ENCODE peak calls at places on chromosomes 2 and 18, in seven cellular contexts. One of them, this sample, is unnamed.

GRCh38 chr18:72566327-72566726 is 22.2 kb upstream of the CBLN2 start:
- DNase-seq in fibroblast of the conjunctiva: no peak
- DNase-seq in MCF 10A: no peak
- DNase-seq in stimulated activated CD4-positive, alpha-beta T cell treated with anti-CD3 and anti-CD28 coated beads, Interleukin-1b, Interleukin-23, amount 100 ng/mL, for 24 hours: no peak
- DNase-seq in mucosa of descending colon: no peak
- DNase-seq in ovary: no peak
- DNase-seq in Daoy: no peak
- DNase-seq in this sample: no peak

GRCh38 chr2:128026422-128027277 is 1.2 kb downstream of the SAP130 start:
- DNase-seq in mucosa of descending colon: no peak
- DNase-seq in MCF 10A: peak
- DNase-seq in fibroblast of the conjunctiva: no peak
- DNase-seq in Daoy: no peak
- DNase-seq in ovary: no peak
- DNase-seq in stimulated activated CD4-positive, alpha-beta T cell treated with anti-CD3 and anti-CD28 coated beads, Interleukin-1b, Interleukin-23, amount 100 ng/mL, for 24 hours: no peak
- DNase-seq in this sample: peak

GRCh38 chr2:30239308-30240161 is 8.2 kb downstream of the LBH start:
- DNase-seq in stimulated activated CD4-positive, alpha-beta T cell treated with anti-CD3 and anti-CD28 coated beads, Interleukin-1b, Interleukin-23, amount 100 ng/mL, for 24 hours: no peak
- DNase-seq in ovary: peak
- DNase-seq in mucosa of descending colon: peak
- DNase-seq in fibroblast of the conjunctiva: peak
- DNase-seq in Daoy: peak
- DNase-seq in MCF 10A: peak
- DNase-seq in this sample: no peak

GRCh38 chr2:147636238-147636887 is 208.5 kb upstream of the ACVR2A start:
- DNase-seq in ovary: no peak
- DNase-seq in Daoy: no peak
- DNase-seq in stimulated activated CD4-positive, alpha-beta T cell treated with anti-CD3 and anti-CD28 coated beads, Interleukin-1b, Interleukin-23, amount 100 ng/mL, for 24 hours: no peak
- DNase-seq in mucosa of descending colon: no peak
- DNase-seq in MCF 10A: peak
- DNase-seq in fibroblast of the conjunctiva: no peak
- DNase-seq in this sample: peak

GRCh38 chr2:74856599-74856998 is 22.7 kb downstream of the HK2 start:
- DNase-seq in mucosa of descending colon: no peak
- DNase-seq in fibroblast of the conjunctiva: no peak
- DNase-seq in Daoy: no peak
- DNase-seq in MCF 10A: no peak
- DNase-seq in ovary: no peak
- DNase-seq in stimulated activated CD4-positive, alpha-beta T cell treated with anti-CD3 and anti-CD28 coated beads, Interleukin-1b, Interleukin-23, amount 100 ng/mL, for 24 hours: no peak
- DNase-seq in this sample: no peak

GRCh38 chr18:58267493-58267892 is 223.5 kb downstream of the NEDD4L start:
- DNase-seq in mucosa of descending colon: no peak
- DNase-seq in fibroblast of the conjunctiva: no peak
- DNase-seq in ovary: no peak
- DNase-seq in stimulated activated CD4-positive, alpha-beta T cell treated with anti-CD3 and anti-CD28 coated beads, Interleukin-1b, Interleukin-23, amount 100 ng/mL, for 24 hours: no peak
- DNase-seq in Daoy: no peak
- DNase-seq in MCF 10A: peak
- DNase-seq in this sample: no peak

GRCh38 chr2:85549826-85550225 is 10.9 kb downstream of the MAT2A start:
- DNase-seq in stimulated activated CD4-positive, alpha-beta T cell treated with anti-CD3 and anti-CD28 coated beads, Interleukin-1b, Interleukin-23, amount 100 ng/mL, for 24 hours: no peak
- DNase-seq in ovary: no peak
- DNase-seq in fibroblast of the conjunctiva: peak
- DNase-seq in MCF 10A: peak
- DNase-seq in Daoy: peak
- DNase-seq in mucosa of descending colon: no peak
- DNase-seq in this sample: peak

GRCh38 chr18:68085251-68085650 is 568.7 kb upstream of the DSEL start:
- DNase-seq in mucosa of descending colon: no peak
- DNase-seq in MCF 10A: no peak
- DNase-seq in Daoy: no peak
- DNase-seq in stimulated activated CD4-positive, alpha-beta T cell treated with anti-CD3 and anti-CD28 coated beads, Interleukin-1b, Interleukin-23, amount 100 ng/mL, for 24 hours: no peak
- DNase-seq in fibroblast of the conjunctiva: no peak
- DNase-seq in ovary: no peak
- DNase-seq in this sample: no peak

GRCh38 chr2:8611712-8612111 is 70.1 kb upstream of the ID2 start:
- DNase-seq in mucosa of descending colon: no peak
- DNase-seq in stimulated activated CD4-positive, alpha-beta T cell treated with anti-CD3 and anti-CD28 coated beads, Interleukin-1b, Interleukin-23, amount 100 ng/mL, for 24 hours: no peak
- DNase-seq in fibroblast of the conjunctiva: no peak
- DNase-seq in MCF 10A: no peak
- DNase-seq in ovary: no peak
- DNase-seq in Daoy: no peak
- DNase-seq in this sample: no peak

GRCh38 chr2:36489296-36489695 is 108.7 kb downstream of the FEZ2 start:
- DNase-seq in fibroblast of the conjunctiva: no peak
- DNase-seq in stimulated activated CD4-positive, alpha-beta T cell treated with anti-CD3 and anti-CD28 coated beads, Interleukin-1b, Interleukin-23, amount 100 ng/mL, for 24 hours: no peak
- DNase-seq in Daoy: peak
- DNase-seq in ovary: no peak
- DNase-seq in mucosa of descending colon: no peak
- DNase-seq in MCF 10A: peak
- DNase-seq in this sample: peak

GRCh38 chr18:46297621-46298020 is 193.4 kb downstream of the HAUS1 start:
- DNase-seq in Daoy: peak
- DNase-seq in mucosa of descending colon: no peak
- DNase-seq in ovary: no peak
- DNase-seq in fibroblast of the conjunctiva: no peak
- DNase-seq in stimulated activated CD4-positive, alpha-beta T cell treated with anti-CD3 and anti-CD28 coated beads, Interleukin-1b, Interleukin-23, amount 100 ng/mL, for 24 hours: no peak
- DNase-seq in MCF 10A: no peak
- DNase-seq in this sample: peak

GRCh38 chr2:18311413-18311812 is 249.0 kb downstream of the RDH14 start:
- DNase-seq in fibroblast of the conjunctiva: no peak
- DNase-seq in MCF 10A: no peak
- DNase-seq in Daoy: peak
- DNase-seq in mucosa of descending colon: no peak
- DNase-seq in stimulated activated CD4-positive, alpha-beta T cell treated with anti-CD3 and anti-CD28 coated beads, Interleukin-1b, Interleukin-23, amount 100 ng/mL, for 24 hours: no peak
- DNase-seq in ovary: no peak
- DNase-seq in this sample: peak

GRCh38 chr2:219296631-219297391 is 12.4 kb downstream of the PTPRN start:
- DNase-seq in MCF 10A: no peak
- DNase-seq in ovary: no peak
- DNase-seq in mucosa of descending colon: no peak
- DNase-seq in Daoy: no peak
- DNase-seq in stimulated activated CD4-positive, alpha-beta T cell treated with anti-CD3 and anti-CD28 coated beads, Interleukin-1b, Interleukin-23, amount 100 ng/mL, for 24 hours: no peak
- DNase-seq in fibroblast of the conjunctiva: no peak
- DNase-seq in this sample: no peak

GRCh38 chr18:51610481-51610880 is 413.0 kb upstream of the MEX3C start:
- DNase-seq in Daoy: no peak
- DNase-seq in mucosa of descending colon: no peak
- DNase-seq in MCF 10A: no peak
- DNase-seq in fibroblast of the conjunctiva: no peak
- DNase-seq in stimulated activated CD4-positive, alpha-beta T cell treated with anti-CD3 and anti-CD28 coated beads, Interleukin-1b, Interleukin-23, amount 100 ng/mL, for 24 hours: no peak
- DNase-seq in ovary: no peak
- DNase-seq in this sample: no peak

GRCh38 chr2:83113953-83114352 is 1345.1 kb downstream of the SUCLG1 start:
- DNase-seq in fibroblast of the conjunctiva: no peak
- DNase-seq in Daoy: no peak
- DNase-seq in ovary: no peak
- DNase-seq in stimulated activated CD4-positive, alpha-beta T cell treated with anti-CD3 and anti-CD28 coated beads, Interleukin-1b, Interleukin-23, amount 100 ng/mL, for 24 hours: no peak
- DNase-seq in MCF 10A: no peak
- DNase-seq in mucosa of descending colon: no peak
- DNase-seq in this sample: no peak

GRCh38 chr2:25243995-25244394 is 75.6 kb upstream of the POMC start:
- DNase-seq in stimulated activated CD4-positive, alpha-beta T cell treated with anti-CD3 and anti-CD28 coated beads, Interleukin-1b, Interleukin-23, amount 100 ng/mL, for 24 hours: no peak
- DNase-seq in mucosa of descending colon: no peak
- DNase-seq in MCF 10A: no peak
- DNase-seq in fibroblast of the conjunctiva: no peak
- DNase-seq in Daoy: no peak
- DNase-seq in ovary: no peak
- DNase-seq in this sample: no peak

GRCh38 chr2:144437636-144438035 is 82.3 kb downstream of the ZEB2 start:
- DNase-seq in Daoy: no peak
- DNase-seq in ovary: no peak
- DNase-seq in stimulated activated CD4-positive, alpha-beta T cell treated with anti-CD3 and anti-CD28 coated beads, Interleukin-1b, Interleukin-23, amount 100 ng/mL, for 24 hours: no peak
- DNase-seq in fibroblast of the conjunctiva: no peak
- DNase-seq in MCF 10A: peak
- DNase-seq in mucosa of descending colon: no peak
- DNase-seq in this sample: no peak